ENCODE peak calls at places on chromosomes 2 and 18, in nine cellular contexts. W, N, Y, I, J, G, E, K and H are unnamed samples.

GRCh38 chr2:216679658-216680024 is 15.7 kb downstream of the IGFBP5 start:
- DNase-seq in I (no peak), W (no peak), N (no peak), K (peak; percentile 89), Y (no peak), G (no peak), E (no peak), J (peak; percentile 84), H (peak; percentile 93)

GRCh38 chr18:59571953-59572352 is 125.3 kb downstream of the CCBE1 start:
- DNase-seq in I (no peak), E (no peak), Y (no peak), G (no peak), W (no peak), N (no peak), J (no peak), K (no peak), H (no peak)

GRCh38 chr2:176200971-176201370 is 12.5 kb downstream of the HOXD1 start:
- DNase-seq in W (no peak), Y (no peak), I (no peak), E (no peak), G (no peak), K (no peak), N (no peak), J (no peak), H (no peak)

GRCh38 chr18:78405763-78406162 is 573.9 kb upstream of the SALL3 start:
- DNase-seq in G (no peak), I (no peak), Y (no peak), E (no peak), W (no peak), K (no peak), N (no peak), J (no peak), H (no peak)

GRCh38 chr2:26612034-26612433 is 29.1 kb downstream of the CIB4 start:
- DNase-seq in Y (no peak), N (no peak), J (no peak), W (no peak), E (no peak), G (no peak), I (no peak), K (no peak), H (peak; percentile 37)

GRCh38 chr2:230912046-230912445 is 13.0 kb downstream of the GPR55 start:
- DNase-seq in E (no peak), W (no peak), N (no peak), G (no peak), J (no peak), K (no peak), I (no peak), Y (no peak), H (peak; percentile 34)

GRCh38 chr18:22015156-22015555 is 154.2 kb upstream of the GATA6 start:
- DNase-seq in E (no peak), G (no peak), Y (peak; percentile 40), I (no peak), J (no peak), N (no peak), K (no peak), W (no peak), H (no peak)

GRCh38 chr18:53416985-53417384 is 807.5 kb downstream of the MBD2 start:
- DNase-seq in Y (peak; percentile 11), J (no peak), E (no peak), G (no peak), W (peak; percentile 1), I (no peak), K (no peak), N (no peak), H (no peak)

GRCh38 chr18:61694236-61694635 is 198.6 kb downstream of the RNF152 start:
- DNase-seq in I (no peak), E (no peak), Y (no peak), J (no peak), K (no peak), W (no peak), N (peak; percentile 33), G (no peak), H (no peak)

GRCh38 chr2:118133916-118134315 is 45.6 kb downstream of the INSIG2 start:
- DNase-seq in K (no peak), G (no peak), N (no peak), E (no peak), Y (no peak), J (no peak), I (no peak), W (no peak), H (no peak)

GRCh38 chr2:118090387-118091139 is 2.3 kb downstream of the INSIG2 start:
- DNase-seq in Y (no peak), W (no peak), G (no peak), E (no peak), N (no peak), K (no peak), J (no peak), I (no peak), H (no peak)

GRCh38 chr2:68645523-68645922 is 2.1 kb downstream of the PROKR1 start:
- DNase-seq in I (no peak), G (no peak), W (peak; percentile 15), Y (no peak), E (no peak), N (peak; percentile 32), K (no peak), J (no peak), H (no peak)

GRCh38 chr18:13366131-13366530 is 147.6 kb downstream of the LDLRAD4 start:
- DNase-seq in E (no peak), I (no peak), W (no peak), N (no peak), Y (no peak), K (no peak), G (no peak), J (no peak), H (no peak)

GRCh38 chr2:171244466-171244969 is 83.8 kb upstream of the TLK1 start:
- DNase-seq in G (no peak), E (no peak), Y (no peak), N (peak; percentile 82), K (no peak), W (peak; percentile 43), J (no peak), I (no peak), H (no peak)

GRCh38 chr2:74504591-74504990 is 2.9 kb downstream of the PCGF1 start:
- DNase-seq in G (no peak), Y (no peak), E (no peak), I (no peak), W (no peak), N (no peak), K (no peak), J (no peak), H (no peak)

GRCh38 chr18:51425475-51425874 is 228.0 kb upstream of the MEX3C start:
- DNase-seq in G (no peak), I (peak; percentile 20), W (no peak), K (no peak), N (peak; percentile 7), Y (no peak), J (no peak), E (no peak), H (no peak)

GRCh38 chr18:74945774-74946545 is 263.0 kb downstream of the PTGR3 start:
- DNase-seq in W (peak; percentile 46), N (peak; percentile 41), I (no peak), G (no peak), Y (no peak), J (no peak), K (no peak), E (no peak), H (no peak)

GRCh38 chr2:44097322-44097907 is 71.3 kb upstream of the PPM1B start:
- DNase-seq in N (no peak), Y (no peak), E (no peak), I (no peak), K (no peak), G (no peak), W (no peak), J (no peak), H (no peak)

GRCh38 chr2:20050712-20051517 is 513 bp downstream of the LAPTM4A start:
- DNase-seq in J (peak; percentile 35), G (no peak), Y (peak; percentile 70), K (peak; percentile 76), E (peak; percentile 53), W (peak; percentile 55), N (peak; percentile 43), I (peak; percentile 41), H (peak; percentile 77)

GRCh38 chr2:168687314-168687713 is 115.1 kb upstream of the NOSTRIN start:
- DNase-seq in G (no peak), N (peak; percentile 27), W (peak; percentile 36), J (no peak), K (no peak), E (no peak), I (no peak), Y (peak; percentile 37), H (no peak)
- TF ChIP-seq CTCF in G (peak; percentile 41), N (no peak), W (peak; percentile 24), J (peak; percentile 48), K (no peak), E (no peak), I (peak; percentile 44), Y (no peak), H (peak; percentile 47)

DNA sequence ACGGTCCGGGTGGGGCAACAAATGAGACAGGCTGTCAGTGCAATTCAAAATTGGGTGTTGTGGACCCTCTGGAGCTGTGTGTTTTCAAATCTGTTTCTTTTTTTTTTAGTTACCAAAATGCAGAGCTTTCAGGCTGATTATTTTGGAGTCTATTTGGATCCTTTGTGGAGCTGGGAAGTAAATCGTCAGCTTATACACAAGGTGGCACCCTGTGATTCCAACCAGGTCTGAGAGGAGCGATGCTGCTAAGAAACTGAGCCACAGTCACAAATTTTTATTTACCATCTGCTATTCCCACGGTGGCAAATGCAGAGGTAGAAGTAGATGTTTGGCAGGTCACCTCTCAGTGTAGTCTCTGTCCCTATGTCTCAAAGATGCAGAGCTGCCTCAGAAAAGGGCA is 3.8 kb upstream of the EPC2 start:
- DNase-seq in N (no peak), I (no peak), G (no peak), K (no peak), Y (peak; percentile 9), E (no peak), W (peak; percentile 12), J (no peak), H (no peak)
- TF ChIP-seq CTCF in N (no peak), I (no peak), G (no peak), K (no peak), Y (peak; percentile 22), E (no peak), W (peak; percentile 24), J (peak; percentile 34), H (no peak)

DNA sequence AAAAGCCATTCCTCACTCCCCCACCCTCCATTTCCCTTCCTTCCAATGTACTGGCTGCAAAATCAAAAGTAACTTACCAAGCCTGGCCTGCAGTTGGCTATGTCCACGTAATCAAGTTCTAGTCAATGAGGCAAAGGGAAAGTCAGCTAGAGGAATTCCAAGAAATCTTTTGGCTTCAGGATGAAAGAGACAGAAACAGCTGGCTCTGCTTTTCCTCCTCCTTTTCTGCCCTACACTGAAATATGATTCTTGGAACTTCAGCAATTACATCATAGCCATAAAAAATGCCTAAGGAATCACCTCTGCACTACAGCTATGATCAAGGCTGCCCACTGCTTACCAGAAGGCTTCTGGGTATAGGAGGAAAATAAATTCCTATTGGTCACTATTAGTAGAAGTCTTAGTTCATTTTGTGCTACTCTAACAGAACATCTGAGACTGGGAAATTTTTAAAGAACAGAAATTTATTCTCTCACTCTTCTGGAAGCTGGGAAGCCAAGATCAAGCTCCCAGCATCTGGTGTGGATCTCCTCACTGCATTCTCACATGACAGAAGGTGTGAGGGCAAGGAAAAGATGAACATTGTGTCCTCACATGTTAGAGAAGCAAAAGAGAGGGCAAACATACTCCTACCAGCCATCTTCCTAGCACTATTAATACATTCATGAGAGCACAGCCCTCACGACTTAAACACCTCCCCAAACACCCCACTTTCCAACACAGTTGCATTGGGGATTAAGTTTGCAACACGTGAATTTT is 219.9 kb downstream of the TMX3 start:
- DNase-seq in I (no peak), J (no peak), E (no peak), G (no peak), W (peak; percentile 97), N (peak; percentile 20), Y (peak; percentile 91), K (no peak), H (no peak)
- TF ChIP-seq CTCF in I (no peak), J (no peak), E (no peak), G (no peak), W (peak; percentile 12), N (no peak), Y (no peak), K (no peak), H (no peak)

GRCh38 chr2:40197121-40197520 is 254.8 kb downstream of the SLC8A1 start:
- DNase-seq in G (no peak), W (no peak), N (no peak), I (no peak), Y (no peak), K (no peak), J (no peak), E (no peak), H (no peak)
- TF ChIP-seq CTCF in G (no peak), W (no peak), N (no peak), I (no peak), Y (no peak), K (no peak), J (no peak), E (no peak), H (no peak)